ENCODE peak calls at places on chromosomes 3 and 15, in eight cellular contexts. I is CD8-positive, alpha-beta T cell; G is left lobe of liver; Q is H7; O is D721Med; H is cardiac septum; X is T-helper 2 cell; N is NCI-H146. W is an unnamed sample.

GRCh38 chr3:117844676-117845075 is 1135.1 kb downstream of the TUSC7 start:
- DNase-seq in I (no peak), G (no peak), Q (no peak), O (no peak), H (no peak), X (no peak), N (no peak), W (no peak)

GRCh38 chr3:30658328-30659052 is 52.1 kb downstream of the TGFBR2 start:
- DNase-seq in I (no peak), G (no peak), Q (no peak), O (no peak), H (no peak), X (no peak), N (no peak), W (peak)

GRCh38 chr15:60370804-60371700 is 26.7 kb downstream of the ANXA2 start:
- DNase-seq in I (no peak), G (no peak), Q (no peak), O (no peak), H (peak), X (no peak), N (no peak), W (no peak)

GRCh38 chr15:69170597-69170996 is 10.2 kb downstream of the GLCE start:
- DNase-seq in I (no peak), G (no peak), Q (no peak), O (no peak), H (no peak), X (no peak), N (no peak), W (no peak)

GRCh38 chr15:53036641-53037040 is 246.5 kb upstream of the ONECUT1 start:
- DNase-seq in I (no peak), G (no peak), Q (no peak), O (no peak), H (no peak), X (no peak), N (no peak), W (no peak)

GRCh38 chr3:123385981-123386380 is 62.9 kb downstream of the ADCY5 start:
- DNase-seq in I (no peak), G (no peak), Q (no peak), O (no peak), H (no peak), X (no peak), N (no peak), W (no peak)

GRCh38 chr3:29635888-29636287 is 355.0 kb downstream of the RBMS3 start:
- DNase-seq in I (no peak), G (no peak), Q (no peak), O (no peak), H (no peak), X (no peak), N (no peak), W (no peak)

GRCh38 chr15:72503147-72503546 is 29.0 kb downstream of the ARIH1 start:
- DNase-seq in I (no peak), G (no peak), Q (no peak), O (no peak), H (no peak), X (no peak), N (no peak), W (no peak)

GRCh38 chr15:23690015-23690414 is 2.9 kb upstream of the NDN start:
- DNase-seq in I (no peak), G (no peak), Q (no peak), O (no peak), H (no peak), X (no peak), N (no peak), W (no peak)

GRCh38 chr3:194300392-194300758 is 50.8 kb downstream of the CPN2 start:
- DNase-seq in I (no peak), G (peak), Q (peak), O (no peak), H (peak), X (no peak), N (no peak), W (no peak)

GRCh38 chr15:64443747-64444621 is 16.4 kb upstream of the ZNF609 start:
- DNase-seq in I (no peak), G (no peak), Q (no peak), O (no peak), H (no peak), X (no peak), N (no peak), W (no peak)

GRCh38 chr15:48617619-48618018 is 27.9 kb downstream of the FBN1 start:
- DNase-seq in I (no peak), G (no peak), Q (no peak), O (no peak), H (no peak), X (no peak), N (no peak), W (no peak)

GRCh38 chr3:183369117-183369516 is 59.3 kb downstream of the MCF2L2 start:
- DNase-seq in I (no peak), G (no peak), Q (no peak), O (no peak), H (no peak), X (no peak), N (no peak), W (no peak)

GRCh38 chr15:77059761-77060345 is 11.1 kb downstream of the TSPAN3 start:
- DNase-seq in I (no peak), G (no peak), Q (no peak), O (no peak), H (no peak), X (no peak), N (no peak), W (no peak)

GRCh38 chr3:14906355-14906960 is 40.9 kb upstream of the NR2C2 start:
- DNase-seq in I (no peak), G (no peak), Q (peak), O (no peak), H (no peak), X (no peak), N (no peak), W (no peak)

GRCh38 chr3:22734207-22734606 is 468.9 kb upstream of the UBE2E2 start:
- DNase-seq in I (no peak), G (no peak), Q (no peak), O (no peak), H (no peak), X (no peak), N (no peak), W (no peak)

GRCh38 chr15:93091465-93091864 is 2.5 kb upstream of the RGMA start:
- DNase-seq in I (no peak), G (no peak), Q (no peak), O (no peak), H (peak), X (no peak), N (no peak), W (no peak)

GRCh38 chr3:53716998-53717397 is 129.2 kb downstream of the CHDH start:
- DNase-seq in I (no peak), G (peak), Q (no peak), O (no peak), H (no peak), X (no peak), N (no peak), W (no peak)

GRCh38 chr3:189071452-189071851 is 100.3 kb upstream of the TPRG1 start:
- DNase-seq in I (no peak), G (no peak), Q (no peak), O (no peak), H (no peak), X (no peak), N (no peak), W (no peak)

GRCh38 chr3:85554153-85554552 is 595.4 kb downstream of the CADM2 start:
- DNase-seq in I (no peak), G (no peak), Q (peak), O (no peak), H (no peak), X (no peak), N (no peak), W (no peak)

GRCh38 chr3:192930585-192930984 is 12.9 kb upstream of the MB21D2 start:
- DNase-seq in I (no peak), G (no peak), Q (no peak), O (no peak), H (no peak), X (no peak), N (no peak), W (no peak)

GRCh38 chr3:130839815-130840214 is 54.1 kb upstream of the ATP2C1 start:
- DNase-seq in I (no peak), G (no peak), Q (peak), O (no peak), H (no peak), X (no peak), N (peak), W (no peak)

GRCh38 chr3:143171141-143171651 is 51.6 kb downstream of the CHST2 start:
- DNase-seq in I (no peak), G (no peak), Q (no peak), O (no peak), H (no peak), X (no peak), N (no peak), W (no peak)

GRCh38 chr3:118818386-118818785 is 216.3 kb downstream of the IGSF11 start:
- DNase-seq in I (no peak), G (no peak), Q (no peak), O (no peak), H (no peak), X (no peak), N (no peak), W (no peak)

GRCh38 chr3:65946438-65946837 is 92.3 kb downstream of the MAGI1 start:
- DNase-seq in I (no peak), G (peak), Q (no peak), O (no peak), H (no peak), X (no peak), N (no peak), W (no peak)

GRCh38 chr3:24496529-24497482 is 2.2 kb upstream of the THRB start:
- DNase-seq in I (no peak), G (peak), Q (peak), O (no peak), H (peak), X (no peak), N (no peak), W (no peak)

GRCh38 chr3:50371133-50371670 is 11.9 kb upstream of the TMEM115 start:
- DNase-seq in I (no peak), G (no peak), Q (no peak), O (no peak), H (no peak), X (no peak), N (no peak), W (no peak)

GRCh38 chr3:24185738-24186384 is 240.8 kb downstream of the NR1D2 start:
- DNase-seq in I (no peak), G (no peak), Q (peak), O (no peak), H (no peak), X (no peak), N (peak), W (no peak)

GRCh38 chr15:53472883-53473282 is 286.6 kb downstream of the WDR72 start:
- DNase-seq in I (no peak), G (no peak), Q (peak), O (no peak), H (no peak), X (no peak), N (no peak), W (no peak)

GRCh38 chr3:159632847-159633246 is 355.8 kb upstream of the IL12A start:
- DNase-seq in I (no peak), G (no peak), Q (no peak), O (no peak), H (no peak), X (no peak), N (no peak), W (no peak)

GRCh38 chr3:48503406-48504050 is 446 bp downstream of the SHISA5 start:
- DNase-seq in I (no peak), G (no peak), Q (peak), O (no peak), H (no peak), X (no peak), N (no peak), W (no peak)

GRCh38 chr15:69407719-69408400 is 6.3 kb upstream of the KIF23 start:
- DNase-seq in I (no peak), G (no peak), Q (no peak), O (no peak), H (no peak), X (no peak), N (no peak), W (no peak)

GRCh38 chr15:70260580-70260979 is 162.9 kb upstream of the TLE3 start:
- DNase-seq in I (no peak), G (no peak), Q (peak), O (no peak), H (no peak), X (no peak), N (no peak), W (no peak)

GRCh38 chr3:126113733-126114132 is 29.8 kb upstream of the SLC41A3 start:
- DNase-seq in I (no peak), G (no peak), Q (peak), O (no peak), H (peak), X (no peak), N (peak), W (no peak)

GRCh38 chr3:67719333-67719732 is 64.9 kb upstream of the SUCLG2 start:
- DNase-seq in I (no peak), G (no peak), Q (no peak), O (no peak), H (no peak), X (no peak), N (no peak), W (no peak)

GRCh38 chr3:173301647-173302046 is 95.9 kb upstream of the NLGN1 start:
- DNase-seq in I (no peak), G (no peak), Q (no peak), O (no peak), H (no peak), X (no peak), N (no peak), W (no peak)

GRCh38 chr3:44000586-44000985 is 241.1 kb upstream of the TOPAZ1 start:
- DNase-seq in I (no peak), G (no peak), Q (no peak), O (no peak), H (no peak), X (no peak), N (no peak), W (no peak)

GRCh38 chr15:32750981-32751380 is 33.2 kb downstream of the GREM1 start:
- DNase-seq in I (no peak), G (no peak), Q (no peak), O (no peak), H (no peak), X (no peak), N (no peak), W (no peak)

GRCh38 chr3:104549099-104549714 is 817.5 kb upstream of the ALCAM start:
- DNase-seq in I (no peak), G (no peak), Q (no peak), O (no peak), H (no peak), X (no peak), N (no peak), W (no peak)